ENCODE peak calls at places on chromosomes 6 and 20, in seven cellular contexts. W is tibial nerve, I is testis, O is H1, H is uterus, D is A549, P is adrenal gland. V is an unnamed sample.

GRCh38 chr6:119129148-119129967 is 50.9 kb upstream of the FAM184A start:
- DNase-seq in D (peak; percentile 60), P (no peak), H (no peak), I (no peak), W (peak; percentile 84), O (no peak), V (no peak)

GRCh38 chr6:13811627-13812358 is 2.6 kb downstream of the MCUR1 start:
- DNase-seq in I (no peak), D (no peak), O (no peak), W (peak; percentile 9), H (peak; percentile 35), P (peak; percentile 25), V (peak; percentile 48)

GRCh38 chr6:11381801-11382513 is 149.5 kb upstream of the NEDD9 start:
- DNase-seq in W (peak; percentile 31), O (no peak), I (no peak), P (no peak), D (no peak), H (no peak), V (peak; percentile 62)

GRCh38 chr6:88573561-88573960 is 389.9 kb downstream of the RNGTT start:
- DNase-seq in O (no peak), I (no peak), W (no peak), P (no peak), H (no peak), D (no peak), V (no peak)

GRCh38 chr20:1225729-1226313 is at the start of gene RAD21L1:
- DNase-seq in P (peak; percentile 79), I (peak; percentile 76), W (peak; percentile 56), H (peak; percentile 75), O (peak; percentile 65), D (peak; percentile 87), V (peak; percentile 85)

GRCh38 chr6:18634912-18635311 is 247.8 kb downstream of the RNF144B start:
- DNase-seq in W (no peak), P (no peak), H (no peak), D (no peak), O (no peak), I (peak; percentile 82), V (no peak)

GRCh38 chr6:154732824-154733609 is at the start of gene SCAF8:
- DNase-seq in O (peak; percentile 34), P (peak; percentile 72), H (peak; percentile 74), W (peak; percentile 63), D (peak; percentile 76), I (peak; percentile 84), V (peak; percentile 85)

GRCh38 chr6:141110486-141110885 is 1022.2 kb upstream of the GJE1 start:
- DNase-seq in H (no peak), I (peak; percentile 31), W (no peak), P (no peak), O (no peak), D (no peak), V (no peak)

GRCh38 chr20:21511850-21512633 is 1.8 kb downstream of the NKX2-2 start:
- DNase-seq in O (no peak), H (no peak), I (no peak), W (no peak), P (no peak), D (no peak), V (no peak)

GRCh38 chr6:114863610-114864009 is 520.8 kb upstream of the HS3ST5 start:
- DNase-seq in O (no peak), D (no peak), W (no peak), P (no peak), I (no peak), H (no peak), V (no peak)

GRCh38 chr6:107661291-107661690 is 162.8 kb downstream of the SCML4 start:
- DNase-seq in D (no peak), H (no peak), P (peak; percentile 81), O (no peak), I (no peak), W (no peak), V (no peak)

GRCh38 chr6:98787401-98787800 is 47.0 kb upstream of the POU3F2 start:
- DNase-seq in W (no peak), H (no peak), O (no peak), P (no peak), D (no peak), I (no peak), V (no peak)

GRCh38 chr20:20547221-20547875 is 165.1 kb downstream of the RALGAPA2 start:
- DNase-seq in I (no peak), P (no peak), W (no peak), O (no peak), H (no peak), D (no peak), V (no peak)

GRCh38 chr6:159105716-159106115 is 60.9 kb upstream of the TAGAP start:
- DNase-seq in P (no peak), D (no peak), H (no peak), I (no peak), W (no peak), O (no peak), V (no peak)

GRCh38 chr6:159108438-159108985 is 60.7 kb upstream of the FNDC1 start:
- DNase-seq in P (no peak), H (no peak), D (no peak), W (no peak), I (peak; percentile 14), O (no peak), V (no peak)

GRCh38 chr6:159104931-159105330 is 60.1 kb upstream of the TAGAP start:
- DNase-seq in H (no peak), W (no peak), O (no peak), I (peak; percentile 12), P (no peak), D (no peak), V (peak; percentile 40)

GRCh38 chr6:159107451-159108260 is 61.5 kb upstream of the FNDC1 start:
- DNase-seq in H (no peak), P (no peak), D (no peak), O (no peak), I (peak; percentile 17), W (no peak), V (peak; percentile 51)

GRCh38 chr6:159106627-159107241 is 61.9 kb upstream of the TAGAP start:
- DNase-seq in O (no peak), H (peak; percentile 49), I (peak; percentile 80), D (peak; percentile 59), W (peak; percentile 73), P (peak; percentile 44), V (peak; percentile 83)
- TF ChIP-seq POLR2A in O (no peak), H (no peak), I (no peak), D (no peak), W (no peak), P (no peak), V (peak; percentile 37)

GRCh38 chr6:41682056-41682477 is 43.8 kb downstream of the MDFI start:
- DNase-seq in P (peak; percentile 96), O (peak; percentile 89), D (peak; percentile 85), I (peak; percentile 97), W (peak; percentile 97), H (peak; percentile 88), V (peak; percentile 89)

GRCh38 chr6:41682497-41682961 is 44.3 kb downstream of the MDFI start:
- DNase-seq in D (no peak), O (no peak), I (peak; percentile 49), W (no peak), P (peak; percentile 67), H (no peak), V (no peak)

GRCh38 chr6:41684311-41685182 is 46.3 kb downstream of the MDFI start:
- DNase-seq in D (no peak), O (no peak), I (no peak), P (no peak), H (no peak), W (no peak), V (no peak)

GRCh38 chr6:41683460-41684310 is 45.4 kb downstream of the MDFI start:
- DNase-seq in I (peak; percentile 90), P (peak; percentile 82), H (peak; percentile 75), D (peak; percentile 53), O (no peak), W (peak; percentile 69), V (peak; percentile 82)

GRCh38 chr6:41682966-41683459 is 44.7 kb downstream of the MDFI start:
- DNase-seq in H (peak; percentile 35), O (no peak), W (no peak), D (no peak), P (no peak), I (peak; percentile 20), V (no peak)
- H3K4me3 ChIP-seq in H (peak overlapping the region; percentile 49), O (no peak overlapping the region), W (peak overlapping the region; percentile 19), D (no peak overlapping the region), P (no peak overlapping the region), I (peak overlapping the region; percentile 73), V (peak overlapping the region; percentile 38)

DNA sequence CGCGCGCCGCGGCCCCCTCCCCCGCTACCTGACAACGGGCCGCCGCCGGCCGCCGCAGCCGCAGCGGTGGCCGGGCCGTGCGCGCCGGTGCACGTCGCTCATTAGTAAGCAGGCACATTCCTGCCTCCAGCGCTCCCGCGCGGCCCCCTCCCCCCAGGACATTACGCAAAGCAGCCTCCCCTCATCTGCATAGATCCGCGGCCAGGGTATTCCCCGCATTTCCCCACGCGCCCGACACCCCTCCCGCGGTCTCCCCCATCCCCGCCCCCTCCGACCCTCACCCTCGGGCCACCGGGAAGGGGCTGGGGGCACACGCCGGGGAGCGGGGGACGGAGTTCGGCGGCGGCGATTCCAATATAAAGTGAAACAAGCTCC is at the start of gene HIVEP2:
- DNase-seq in I (peak; percentile 89), D (peak; percentile 68), H (peak; percentile 91), W (peak; percentile 84), P (peak; percentile 93), O (no peak), V (peak; percentile 91)
- TF ChIP-seq POLR2A in I (no peak), D (no peak), H (peak; percentile 7), W (no peak), P (no peak), O (no peak), V (no peak)

GRCh38 chr6:105489213-105489525 is 86.3 kb upstream of the PREP start:
- DNase-seq in O (no peak), W (no peak), H (no peak), D (no peak), I (no peak), P (no peak), V (no peak)

GRCh38 chr6:105485456-105485855 is 82.6 kb upstream of the PREP start:
- DNase-seq in P (no peak), D (no peak), W (no peak), O (no peak), I (no peak), H (no peak), V (peak; percentile 60)

GRCh38 chr6:105484238-105485161 is 81.6 kb upstream of the PREP start:
- DNase-seq in H (no peak), I (no peak), P (no peak), O (no peak), W (no peak), D (peak; percentile 56), V (no peak)

GRCh38 chr6:105487040-105487787 is 84.3 kb upstream of the PREP start:
- DNase-seq in I (no peak), W (no peak), P (no peak), O (no peak), D (no peak), H (no peak), V (no peak)

GRCh38 chr6:105488521-105489212 is 85.8 kb upstream of the PREP start:
- DNase-seq in D (no peak), W (no peak), O (no peak), H (no peak), I (peak; percentile 40), P (peak; percentile 22), V (no peak)
- H3K4me3 ChIP-seq in D (no peak overlapping the region), W (no peak overlapping the region), O (no peak overlapping the region), H (no peak overlapping the region), I (no peak overlapping the region), P (no peak overlapping the region), V (no peak overlapping the region)